ENCODE peak calls at places on chromosomes 1 and 21, in eight cellular contexts. G is transverse colon, Y is RWPE2, S is heart left ventricle, L is kidney, I is heart right ventricle, H is H1, O is A549. F is an unnamed sample. For H3K4me1, the result is how much of the 10 kb centered on the place peaks cover.

GRCh38 chr1:51454554-51454953 is 64.5 kb downstream of the EPS15 start:
- DNase-seq in S (no peak), I (no peak), G (no peak), Y (no peak), H (no peak), O (no peak), L (no peak), F (no peak)

GRCh38 chr1:64744492-64745180 is at the start of gene RAVER2:
- DNase-seq in Y (peak), H (no peak), G (peak), O (peak), I (peak), S (peak), L (peak), F (peak)

GRCh38 chr1:10968411-10968826 is 44.0 kb upstream of the TARDBP start:
- DNase-seq in L (no peak), S (no peak), G (peak), Y (no peak), H (no peak), I (no peak), O (no peak), F (no peak)

GRCh38 chr1:234486858-234487830 is 8.2 kb upstream of the TARBP1 start:
- DNase-seq in L (no peak), S (peak), I (no peak), Y (no peak), O (peak), G (peak), H (no peak), F (no peak)

GRCh38 chr1:234969630-234970370 is 158.8 kb downstream of the TOMM20 start:
- DNase-seq in I (peak), G (no peak), L (peak), S (peak), H (no peak), O (no peak), Y (no peak), F (peak)

GRCh38 chr1:74584185-74584584 is 71.8 kb upstream of the LRRC53 start:
- DNase-seq in S (no peak), L (no peak), O (no peak), G (no peak), Y (no peak), I (no peak), H (no peak), F (no peak)

GRCh38 chr1:167109125-167109524 is 15.2 kb downstream of the STYXL2 start:
- DNase-seq in H (no peak), L (no peak), I (no peak), Y (no peak), O (no peak), G (no peak), S (no peak), F (no peak)

GRCh38 chr1:118388341-118388740 is 203.3 kb upstream of the SPAG17 start:
- DNase-seq in L (no peak), H (no peak), I (no peak), Y (no peak), S (no peak), O (no peak), G (no peak), F (no peak)

GRCh38 chr1:203504400-203505250 is 10.7 kb downstream of the OPTC start:
- DNase-seq in L (peak), H (no peak), S (peak), O (peak), I (peak), G (peak), Y (no peak), F (peak)

GRCh38 chr1:16969057-16969609 is 11.3 kb downstream of the MFAP2 start:
- DNase-seq in O (no peak), H (no peak), G (no peak), Y (no peak), S (no peak), I (no peak), L (no peak), F (no peak)

GRCh38 chr1:26471498-26472329 is 526 bp upstream of the HMGN2 start:
- DNase-seq in L (peak), H (peak), S (peak), O (peak), Y (peak), G (peak), I (peak), F (peak)

GRCh38 chr1:73611681-73612080 is 586.3 kb downstream of the LRRIQ3 start:
- DNase-seq in I (no peak), Y (no peak), H (no peak), G (no peak), L (no peak), O (no peak), S (no peak), F (no peak)

GRCh38 chr1:225768662-225769426 is 8.8 kb upstream of the SRP9 start:
- DNase-seq in O (no peak), Y (no peak), S (no peak), G (no peak), L (no peak), I (no peak), H (no peak), F (no peak)

GRCh38 chr1:203177471-203178039 is 1.9 kb upstream of the MYBPH start:
- DNase-seq in O (peak), I (no peak), Y (no peak), L (no peak), S (no peak), G (no peak), H (no peak), F (peak)

GRCh38 chr1:246106342-246106763 is 400.7 kb downstream of the SMYD3 start:
- DNase-seq in L (no peak), O (no peak), G (no peak), Y (no peak), I (no peak), H (no peak), S (no peak), F (no peak)

GRCh38 chr1:200894712-200895447 is at the start of gene INAVA:
- DNase-seq in H (no peak), S (no peak), O (peak), L (peak), G (peak), Y (peak), I (no peak), F (peak)

GRCh38 chr1:91900538-91900937 is 14.6 kb upstream of the TGFBR3 start:
- DNase-seq in L (no peak), H (no peak), I (no peak), Y (no peak), G (no peak), S (no peak), O (peak), F (no peak)

GRCh38 chr1:235583511-235584001 is 66.0 kb downstream of the GNG4 start:
- DNase-seq in I (no peak), H (no peak), Y (no peak), S (no peak), G (no peak), L (peak), O (peak), F (peak)

GRCh38 chr1:234611799-234612351 is 1.9 kb upstream of the IRF2BP2 start:
- DNase-seq in H (no peak), O (peak), S (peak), Y (no peak), L (peak), I (peak), G (peak), F (peak)

GRCh38 chr1:184860535-184860934 is 105.9 kb upstream of the EDEM3 start:
- DNase-seq in I (no peak), Y (no peak), O (no peak), L (no peak), G (no peak), S (no peak), H (no peak), F (no peak)

GRCh38 chr21:41362605-41363369 is 960 bp downstream of the MX2 start:
- DNase-seq in O (no peak), S (no peak), I (no peak), G (no peak), L (peak), H (no peak), Y (no peak), F (no peak)

GRCh38 chr1:24704411-24705259 is 40.6 kb upstream of the CLIC4 start:
- DNase-seq in H (no peak), G (no peak), S (no peak), I (no peak), O (peak), Y (no peak), L (no peak), F (no peak)

GRCh38 chr1:54353959-54354358 is 52.2 kb downstream of the SSBP3 start:
- DNase-seq in O (no peak), I (no peak), L (no peak), G (no peak), S (no peak), Y (no peak), H (no peak), F (no peak)
- H3K4me1 ChIP-seq in O (under half), I (half or more), L (under half), G (under half), S (under half), Y (under half), H (under half), F (under half)

DNA sequence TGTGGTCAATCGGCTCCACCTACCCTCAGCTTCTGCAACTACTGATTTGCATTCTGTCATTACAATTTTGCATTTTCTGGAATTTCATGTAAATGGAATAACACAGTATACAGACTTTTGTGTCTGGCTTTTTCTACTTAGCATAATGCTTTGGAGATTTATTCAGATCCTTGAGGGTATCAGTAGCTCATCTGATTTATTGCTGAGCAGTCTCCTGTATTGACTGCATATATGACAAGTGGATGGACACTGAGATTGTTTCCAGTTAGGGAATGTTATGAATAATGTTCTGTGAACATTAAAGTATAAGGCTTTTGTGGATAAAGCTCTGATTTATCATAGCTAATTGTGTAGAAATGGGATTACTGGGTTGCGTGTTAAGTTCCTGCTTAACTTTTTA is 358.3 kb downstream of the USP25 start:
- DNase-seq in S (no peak), H (no peak), G (no peak), L (no peak), Y (no peak), O (no peak), I (no peak), F (no peak)
- TF ChIP-seq CTCF in S (no peak), H (no peak), G (no peak), L (no peak), Y (no peak), O (no peak), I (no peak), F (no peak)

GRCh38 chr1:220887202-220887867 is 8.1 kb downstream of the HLX start:
- DNase-seq in G (no peak), Y (no peak), O (no peak), H (no peak), I (no peak), S (no peak), L (peak), F (no peak)
- H3K4me1 ChIP-seq in G (under half), Y (under half), O (under half), H (under half), I (under half), S (under half), L (under half), F (under half)

GRCh38 chr1:115184951-115185331 is 95.6 kb upstream of the TSPAN2 start:
- DNase-seq in G (no peak), Y (no peak), H (no peak), L (no peak), I (no peak), O (peak), S (no peak), F (no peak)

GRCh38 chr1:115183711-115184259 is 94.5 kb upstream of the TSPAN2 start:
- DNase-seq in Y (no peak), H (no peak), O (no peak), I (peak), G (no peak), L (no peak), S (no peak), F (no peak)

GRCh38 chr1:115184260-115184950 is 95.1 kb upstream of the TSPAN2 start:
- DNase-seq in H (no peak), I (no peak), O (no peak), Y (no peak), S (no peak), G (no peak), L (no peak), F (no peak)

GRCh38 chr1:115182012-115182715 is 92.9 kb upstream of the TSPAN2 start:
- DNase-seq in G (no peak), S (no peak), I (no peak), O (peak), L (no peak), Y (no peak), H (no peak), F (no peak)

GRCh38 chr1:115183158-115183557 is 93.9 kb upstream of the TSPAN2 start:
- DNase-seq in L (no peak), I (no peak), Y (no peak), O (peak), G (no peak), H (no peak), S (no peak), F (no peak)
- TF ChIP-seq CTCF in L (no peak), I (no peak), Y (no peak), O (no peak), G (no peak), H (peak), S (no peak), F (no peak)

DNA sequence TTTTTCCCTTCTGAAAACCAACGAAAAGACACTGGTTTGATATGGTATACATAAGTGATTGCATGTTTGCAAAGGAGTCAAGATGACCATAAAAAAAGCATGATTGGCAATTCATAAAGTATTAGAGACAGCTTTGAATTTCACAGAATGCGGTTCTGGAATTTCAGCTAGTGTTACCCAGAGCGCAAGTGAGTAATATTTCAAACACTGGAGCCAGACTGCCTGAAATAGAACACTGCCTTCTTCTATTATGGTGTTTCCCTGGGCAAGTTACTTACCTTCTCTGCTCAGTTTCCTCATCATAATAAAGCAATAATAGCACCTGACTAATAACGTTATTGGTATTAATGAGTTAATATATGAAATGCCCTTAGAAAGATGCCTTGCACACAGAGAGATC is 54.7 kb downstream of the NEGR1 start:
- DNase-seq in Y (no peak), I (no peak), G (no peak), S (no peak), L (no peak), O (no peak), H (no peak), F (no peak)
- H3K4me1 ChIP-seq in Y (under half), I (under half), G (under half), S (under half), L (under half), O (under half), H (under half), F (under half)

F was measured in upper lobe of right lung.